ENCODE peak calls at places on chromosomes 1 and 21, in four cellular contexts. J is K562, S is HepG2, Q is SK-N-SH. E is an unnamed sample.

GRCh38 chr1:236394905-236395779 is 1.1 kb downstream of the EDARADD start:
- DNase-seq in J (peak), S (no peak), Q (peak), E (peak)

GRCh38 chr21:44614161-44614631 is 2.3 kb downstream of the KRTAP10-8 start:
- DNase-seq in J (no peak), S (no peak), Q (no peak), E (no peak)

GRCh38 chr1:199157494-199157893 is 518.7 kb downstream of the PTPRC start:
- DNase-seq in J (no peak), S (no peak), Q (no peak), E (no peak)

GRCh38 chr21:39218082-39218409 is 34.8 kb upstream of the PSMG1 start:
- DNase-seq in J (no peak), S (no peak), Q (no peak), E (no peak)

GRCh38 chr1:66929999-66930822 is 5.4 kb downstream of the MIER1 start:
- DNase-seq in J (peak), S (peak), Q (peak), E (peak)

GRCh38 chr1:44500181-44501021 is 95.3 kb downstream of the RNF220 start:
- DNase-seq in J (peak), S (peak), Q (peak), E (no peak)

GRCh38 chr21:24224411-24224810 is 1382.9 kb downstream of the MRPL39 start:
- DNase-seq in J (no peak), S (no peak), Q (no peak), E (no peak)

GRCh38 chr1:208089971-208090755 is 154.0 kb downstream of the PLXNA2 start:
- DNase-seq in J (no peak), S (no peak), Q (peak), E (no peak)

GRCh38 chr1:57422271-57423134 is 1.4 kb downstream of the DAB1 start:
- DNase-seq in J (no peak), S (no peak), Q (peak), E (no peak)

GRCh38 chr1:2983319-2983705 is 38.0 kb upstream of the ACTRT2 start:
- DNase-seq in J (no peak), S (no peak), Q (no peak), E (no peak)

GRCh38 chr1:47756411-47756810 is 240.8 kb downstream of the TRABD2B start:
- DNase-seq in J (no peak), S (no peak), Q (no peak), E (no peak)

GRCh38 chr1:238177960-238178359 is 287.2 kb upstream of the ZP4 start:
- DNase-seq in J (no peak), S (no peak), Q (no peak), E (no peak)

GRCh38 chr1:184036517-184036949 is 995 bp downstream of the COLGALT2 start:
- DNase-seq in J (peak), S (peak), Q (peak), E (no peak)

GRCh38 chr1:3669421-3669821 is 17.1 kb downstream of the TP73 start:
- DNase-seq in J (no peak), S (no peak), Q (no peak), E (no peak)

GRCh38 chr1:226846801-226847200 is 23.6 kb upstream of the PSEN2 start:
- DNase-seq in J (no peak), S (no peak), Q (no peak), E (no peak)

GRCh38 chr21:36959020-36959835 is 7.2 kb downstream of the HLCS start:
- DNase-seq in J (no peak), S (no peak), Q (no peak), E (peak)

GRCh38 chr1:154353460-154353904 is 28.2 kb downstream of the ATP8B2 start:
- DNase-seq in J (peak), S (peak), Q (no peak), E (no peak)

GRCh38 chr1:28807986-28808385 is 4.0 kb upstream of the OPRD1 start:
- DNase-seq in J (no peak), S (no peak), Q (no peak), E (no peak)

GRCh38 chr1:222546548-222547259 is 1.2 kb downstream of the HHIPL2 start:
- DNase-seq in J (no peak), S (peak), Q (peak), E (peak)

DNA sequence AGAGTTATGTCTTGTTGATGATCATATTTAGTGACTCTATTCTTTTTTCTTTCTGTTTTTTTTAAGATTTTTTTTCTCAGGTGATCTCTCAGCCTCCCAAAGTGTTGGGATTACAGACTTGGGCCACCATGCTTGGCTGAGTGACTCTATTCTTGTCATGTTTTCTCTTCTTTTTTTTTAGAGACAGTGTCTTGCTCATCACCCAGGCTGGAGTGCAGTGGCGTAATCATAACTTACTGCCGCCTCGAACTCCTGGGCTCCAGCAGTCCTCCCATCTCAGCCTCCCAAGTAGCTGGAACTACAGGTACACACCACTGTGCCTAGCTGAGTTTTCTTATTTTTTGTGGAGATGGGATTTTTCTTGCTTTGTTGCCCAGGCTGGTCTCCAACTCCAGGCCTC is 36.9 kb downstream of the ZMYM4 start:
- DNase-seq in J (no peak), S (no peak), Q (no peak), E (no peak)
- H3K27ac ChIP-seq in J (no peak), S (no peak), Q (no peak), E (no peak)

DNA sequence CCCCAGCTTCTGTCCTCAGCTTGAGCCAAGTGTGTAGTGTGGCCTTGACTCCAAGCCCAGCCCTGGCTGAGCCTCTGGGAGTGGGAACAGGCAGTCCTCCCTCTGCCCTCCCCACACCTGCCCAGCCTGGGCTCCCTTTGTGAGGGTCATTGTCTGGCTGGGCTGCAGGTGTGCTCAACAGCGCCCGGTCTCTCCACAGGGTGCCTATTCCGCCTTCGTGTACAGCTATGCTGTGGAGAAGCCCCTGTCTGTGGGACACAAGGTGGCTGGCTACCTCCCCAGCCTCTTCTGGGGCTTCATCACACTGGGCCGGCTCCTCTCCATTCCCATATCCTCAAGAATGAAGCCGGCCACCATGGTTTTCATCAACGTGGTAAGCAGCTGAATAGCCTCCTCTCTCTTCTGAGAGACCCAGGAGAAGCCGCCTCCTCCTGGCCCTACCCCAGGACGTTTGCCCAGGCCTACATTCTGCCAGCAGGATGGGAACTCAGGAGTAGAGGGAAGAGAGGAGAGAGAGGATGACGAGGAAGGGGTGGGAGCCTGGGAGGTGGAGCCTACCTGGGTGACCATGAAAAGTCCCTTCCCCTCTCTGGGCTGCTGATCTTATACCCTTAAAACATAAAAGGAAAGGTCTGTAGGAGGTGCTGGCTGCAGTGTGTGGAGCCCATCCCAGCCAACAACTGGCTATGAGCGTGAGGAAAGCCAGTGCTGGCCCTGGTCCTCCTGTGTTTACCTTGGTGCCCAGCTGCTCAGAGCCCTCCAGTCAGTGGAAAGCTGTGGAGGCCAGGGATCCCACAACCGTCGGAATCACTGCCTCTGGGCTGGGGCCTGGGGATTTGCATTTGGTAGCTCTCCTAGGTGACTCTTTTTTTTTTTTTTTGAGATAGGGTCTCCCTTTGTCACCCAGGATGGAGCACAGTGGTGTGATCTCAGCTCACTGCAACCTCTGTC is 45.7 kb downstream of the ELK4 start:
- DNase-seq in J (no peak), S (no peak), Q (no peak), E (no peak)
- TF ChIP-seq USF2 in J (no peak), S (no peak), Q (no peak), E (no peak)

GRCh38 chr1:159030865-159031472 is 21.3 kb downstream of the IFI16 start:
- DNase-seq in J (no peak), S (no peak), Q (no peak), E (no peak)

GRCh38 chr1:159030311-159030710 is 20.6 kb downstream of the IFI16 start:
- DNase-seq in J (no peak), S (no peak), Q (no peak), E (no peak)

GRCh38 chr1:159023723-159024122 is 14.0 kb downstream of the IFI16 start:
- DNase-seq in J (no peak), S (no peak), Q (no peak), E (no peak)

DNA sequence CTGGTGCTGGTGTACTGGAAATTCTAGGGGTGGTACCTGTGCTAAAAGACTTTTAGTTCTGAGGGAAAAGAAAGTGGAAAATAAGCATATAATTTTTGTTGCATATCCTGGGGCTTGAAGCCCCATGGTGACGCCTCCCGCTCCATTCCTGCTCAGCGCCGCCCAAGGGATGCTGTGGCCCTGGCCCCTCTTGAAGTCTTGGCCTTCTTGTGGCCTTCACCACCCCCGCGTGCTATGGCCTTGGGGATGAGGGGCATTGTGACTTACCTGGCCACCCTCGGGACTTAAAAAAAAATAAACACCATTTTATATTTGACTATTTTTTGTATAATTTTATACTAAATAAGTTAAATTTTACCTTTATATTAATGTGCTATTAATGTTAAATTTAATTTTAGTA is 15.3 kb downstream of the IFI16 start:
- DNase-seq in J (no peak), S (no peak), Q (no peak), E (no peak)
- TF ChIP-seq EP300 in J (no peak), S (no peak), Q (no peak), E (no peak)

GRCh38 chr1:46136711-46137110 is 4.3 kb upstream of the PIK3R3 start:
- DNase-seq in J (no peak), S (no peak), Q (peak), E (no peak)

GRCh38 chr1:46133181-46133658 is 791 bp upstream of the PIK3R3 start:
- DNase-seq in J (no peak), S (no peak), Q (peak), E (peak)

GRCh38 chr1:46132529-46133180 is at the start of gene PIK3R3:
- DNase-seq in J (peak), S (peak), Q (peak), E (peak)

GRCh38 chr1:46133946-46134345 is 1.5 kb upstream of the PIK3R3 start:
- DNase-seq in J (no peak), S (no peak), Q (no peak), E (no peak)

GRCh38 chr1:46134660-46135331 is 2.4 kb upstream of the PIK3R3 start:
- DNase-seq in J (no peak), S (no peak), Q (no peak), E (no peak)
- H3K27ac ChIP-seq in J (no peak), S (no peak), Q (peak), E (no peak)

DNA sequence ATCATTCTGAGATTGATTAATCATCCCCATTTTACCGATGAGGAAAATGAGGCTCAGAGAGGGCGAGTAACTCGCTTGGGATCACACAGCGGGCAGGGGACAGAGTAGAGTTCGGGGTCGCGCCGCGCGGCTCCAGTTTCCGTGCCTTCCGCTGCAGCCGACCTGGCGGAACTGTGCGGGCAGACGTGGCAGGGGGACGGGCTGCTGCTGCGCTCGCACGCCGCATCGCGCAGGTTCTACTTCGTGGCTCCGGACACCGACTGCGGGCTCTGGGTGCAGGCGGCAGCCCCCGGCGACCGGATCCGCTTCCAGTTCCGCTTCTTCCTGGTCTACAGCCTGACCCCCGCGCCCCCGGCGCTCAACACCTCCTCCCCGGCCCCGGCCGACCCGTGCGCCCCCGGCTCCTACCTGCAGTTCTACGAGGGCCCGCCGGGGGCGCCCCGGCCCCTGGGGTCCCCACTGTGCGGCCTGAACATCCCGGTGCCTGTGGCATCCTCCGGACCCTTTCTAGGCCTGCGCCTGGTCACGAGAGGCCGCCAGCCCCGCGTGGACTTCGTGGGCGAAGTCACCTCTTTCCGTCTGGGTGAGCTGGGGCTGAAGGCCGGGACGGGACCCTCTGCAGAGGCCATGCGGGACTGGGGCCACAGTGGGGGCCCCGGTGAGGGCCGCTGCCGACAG is 2.3 kb downstream of the LDLRAD2 start:
- DNase-seq in J (no peak), S (no peak), Q (peak), E (no peak)
- TF ChIP-seq USF2 in J (no peak), S (no peak), Q (no peak), E (no peak)

E was measured in A549.